ENCODE peak calls at places on chromosomes 13 and 19, in seven cellular contexts. W, L, P, I, C, E and M are unnamed samples.

GRCh38 chr19:35755550-35756371 is 1.1 kb downstream of the HSPB6 start:
- DNase-seq in I (peak; percentile 97), W (no peak), C (peak; percentile 63), P (peak; percentile 47), L (no peak), E (no peak), M (no peak)

GRCh38 chr19:4455742-4456565 is 1.6 kb downstream of the UBXN6 start:
- DNase-seq in L (no peak), C (no peak), W (no peak), I (peak; percentile 88), P (peak; percentile 48), E (peak; percentile 66), M (peak; percentile 32)

GRCh38 chr19:27966390-27966816 is 1246.5 kb downstream of the UQCRFS1 start:
- DNase-seq in C (no peak), E (peak; percentile 2), L (no peak), I (no peak), W (no peak), P (peak; percentile 19), M (no peak)

GRCh38 chr13:45713106-45713690 is 11.1 kb downstream of the CBY2 start:
- DNase-seq in P (no peak), I (no peak), C (no peak), W (no peak), L (no peak), E (no peak), M (no peak)

GRCh38 chr13:110583178-110583865 is 21.8 kb upstream of the RAB20 start:
- DNase-seq in C (no peak), I (no peak), W (no peak), P (no peak), E (no peak), L (no peak), M (no peak)

GRCh38 chr13:35594096-35594495 is 117.6 kb upstream of the MAB21L1 start:
- DNase-seq in W (no peak), I (no peak), C (no peak), L (no peak), E (no peak), P (no peak), M (no peak)

GRCh38 chr19:7881910-7882309 is 6.4 kb upstream of the LRRC8E start:
- DNase-seq in I (no peak), L (no peak), C (no peak), W (no peak), E (no peak), P (no peak), M (no peak)

GRCh38 chr19:6663236-6664187 is 6.4 kb downstream of the TNFSF14 start:
- DNase-seq in C (no peak), I (no peak), E (no peak), W (no peak), P (no peak), L (no peak), M (no peak)

GRCh38 chr19:10424011-10424637 is 3.8 kb downstream of the PDE4A start:
- DNase-seq in E (peak; percentile 83), W (peak; percentile 73), P (peak; percentile 90), C (peak; percentile 73), I (peak; percentile 78), L (no peak), M (peak; percentile 65)

GRCh38 chr13:41196620-41197019 is 2.3 kb upstream of the KBTBD7 start:
- DNase-seq in C (no peak), P (no peak), L (no peak), W (no peak), E (no peak), I (no peak), M (no peak)

GRCh38 chr13:88014527-88014926 is 343.4 kb downstream of the SLITRK5 start:
- DNase-seq in L (no peak), C (no peak), P (no peak), E (no peak), W (no peak), I (no peak), M (no peak)

GRCh38 chr19:827710-828321 is at the start of gene AZU1:
- DNase-seq in C (no peak), W (no peak), I (no peak), P (no peak), E (no peak), L (no peak), M (no peak)

GRCh38 chr19:48419158-48419920 is 25.9 kb downstream of the GRIN2D start:
- DNase-seq in W (peak; percentile 41), L (peak; percentile 43), C (peak; percentile 62), E (no peak), I (no peak), P (peak; percentile 85), M (peak; percentile 46)

GRCh38 chr13:68056816-68057710 is 826.9 kb upstream of the PCDH9 start:
- DNase-seq in L (no peak), P (no peak), C (no peak), W (peak; percentile 86), I (no peak), E (peak; percentile 54), M (no peak)

GRCh38 chr13:113209880-113210421 is 538 bp downstream of the CUL4A start:
- DNase-seq in L (peak; percentile 55), C (peak; percentile 75), P (peak; percentile 62), W (peak; percentile 58), I (peak; percentile 40), E (peak; percentile 55), M (peak; percentile 24)

GRCh38 chr13:46134961-46135522 is 30.2 kb upstream of the CPB2 start:
- DNase-seq in C (no peak), W (no peak), I (no peak), E (peak; percentile 82), L (no peak), P (peak; percentile 18), M (no peak)

GRCh38 chr19:46190489-46190888 is 39.1 kb upstream of the IGFL1 start:
- DNase-seq in I (no peak), L (no peak), E (no peak), P (no peak), W (no peak), C (no peak), M (no peak)

GRCh38 chr19:46189971-46190335 is 39.6 kb upstream of the IGFL1 start:
- DNase-seq in W (no peak), E (no peak), L (no peak), I (no peak), C (no peak), P (no peak), M (no peak)

GRCh38 chr19:46186717-46187101 is 38.7 kb downstream of the IGFL2 start:
- DNase-seq in C (no peak), E (no peak), I (no peak), L (no peak), W (no peak), P (no peak), M (no peak)

GRCh38 chr19:46182476-46182875 is 34.4 kb downstream of the IGFL2 start:
- DNase-seq in E (no peak), L (no peak), W (no peak), I (no peak), C (no peak), P (no peak), M (no peak)

DNA sequence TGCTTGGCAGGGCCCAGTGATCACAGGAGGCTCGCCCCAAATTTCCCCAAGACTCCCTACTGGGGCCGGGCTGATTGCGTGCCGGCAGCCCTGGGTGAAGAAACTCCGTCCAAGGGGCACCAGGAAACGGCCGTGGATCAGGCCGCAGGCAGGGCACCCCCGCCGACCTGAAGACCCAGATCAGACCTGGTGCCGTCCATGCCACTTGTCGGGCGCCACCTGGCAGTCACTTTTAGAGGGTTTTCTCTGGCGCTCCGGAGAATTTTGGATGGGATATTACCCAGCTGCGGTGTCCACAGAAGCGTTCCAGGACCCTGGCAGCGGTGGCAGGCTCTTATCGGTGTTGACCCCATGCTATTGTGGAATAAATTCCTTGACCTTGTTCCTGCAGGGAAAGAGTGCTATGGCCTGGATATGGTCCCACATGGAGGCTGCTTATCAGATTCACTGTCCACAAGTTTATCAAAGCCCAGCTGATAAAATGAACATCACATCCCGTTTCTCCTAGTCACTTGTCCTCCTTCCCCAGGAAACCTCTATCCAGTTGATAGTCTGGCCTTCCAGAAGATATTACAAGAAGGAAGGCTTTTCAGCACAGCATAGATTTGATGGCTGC is 38.2 kb downstream of the IGFL2 start:
- DNase-seq in P (no peak), C (no peak), E (no peak), I (no peak), W (no peak), L (no peak), M (no peak)
- H3K27ac ChIP-seq in P (no peak overlapping the region), C (no peak overlapping the region), E (peak overlapping the region; percentile 96), I (no peak overlapping the region), W (no peak overlapping the region), L (no peak overlapping the region), M (no peak overlapping the region)

GRCh38 chr13:30923423-30923822 is 9.0 kb upstream of the TEX26 start:
- DNase-seq in E (no peak), L (no peak), C (no peak), W (no peak), P (no peak), I (no peak), M (no peak)

GRCh38 chr13:30924726-30925125 is 7.7 kb upstream of the TEX26 start:
- DNase-seq in E (no peak), W (no peak), C (no peak), I (no peak), P (no peak), L (no peak), M (no peak)

GRCh38 chr13:30924321-30924720 is 8.1 kb upstream of the TEX26 start:
- DNase-seq in W (no peak), L (no peak), C (no peak), I (no peak), P (no peak), E (no peak), M (no peak)

GRCh38 chr13:30926781-30927180 is 5.7 kb upstream of the TEX26 start:
- DNase-seq in L (no peak), I (no peak), E (no peak), W (no peak), C (no peak), P (no peak), M (no peak)

GRCh38 chr13:30925429-30925828 is 7.0 kb upstream of the TEX26 start:
- DNase-seq in P (no peak), W (no peak), L (no peak), C (no peak), E (no peak), I (no peak), M (no peak)
- H3K27ac ChIP-seq in P (no peak overlapping the region), W (no peak overlapping the region), L (no peak overlapping the region), C (no peak overlapping the region), E (no peak overlapping the region), I (no peak overlapping the region), M (no peak overlapping the region)

DNA sequence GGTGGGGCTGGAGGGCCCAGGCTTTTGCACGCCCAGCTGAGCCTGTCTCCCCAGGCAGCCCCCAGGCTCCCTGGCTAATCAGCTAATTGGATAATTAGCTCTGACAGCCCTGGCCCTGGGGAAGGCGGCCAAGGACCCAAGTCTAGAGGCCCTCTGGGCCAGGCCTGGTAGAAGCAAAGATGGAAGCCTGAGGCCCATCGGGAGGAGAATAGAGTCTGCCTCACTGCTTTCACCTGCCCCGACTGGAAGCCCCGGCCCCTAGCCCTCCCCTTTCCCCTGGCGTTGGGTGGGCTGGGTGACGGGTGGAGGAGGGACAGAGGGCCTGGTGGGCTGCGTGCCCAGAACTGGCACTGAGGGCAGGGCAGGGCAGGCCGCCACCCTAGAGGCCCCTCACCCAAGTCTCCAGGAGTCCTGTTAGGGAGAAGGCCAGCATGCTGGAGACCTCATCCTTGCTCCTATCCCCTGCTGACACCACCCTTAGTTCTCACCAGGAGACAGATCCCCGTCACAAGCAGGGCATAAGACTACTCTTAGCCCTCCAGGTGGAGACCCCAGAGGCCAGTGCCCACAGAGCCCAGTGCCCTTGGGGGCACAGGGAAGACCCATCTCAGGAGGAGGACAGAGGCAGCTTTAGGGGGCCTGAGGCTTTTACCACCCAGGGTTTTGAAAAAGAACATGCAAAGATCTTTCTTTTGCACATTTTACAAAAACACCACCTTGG is 12.0 kb downstream of the LYL1 start:
- DNase-seq in E (no peak), P (no peak), I (no peak), W (no peak), L (no peak), C (no peak), M (no peak)
- H3K27ac ChIP-seq in E (peak overlapping the region; percentile 72), P (no peak overlapping the region), I (peak overlapping the region; percentile 93), W (no peak overlapping the region), L (no peak overlapping the region), C (no peak overlapping the region), M (peak overlapping the region; percentile 97)

GRCh38 chr19:16649734-16650133 is 10.2 kb downstream of the SMIM7 start:
- DNase-seq in I (no peak), E (no peak), W (peak; percentile 55), C (no peak), P (no peak), L (no peak), M (no peak)
- H3K27ac ChIP-seq in I (no peak overlapping the region), E (no peak overlapping the region), W (no peak overlapping the region), C (no peak overlapping the region), P (no peak overlapping the region), L (no peak overlapping the region), M (no peak overlapping the region)